ENCODE peak calls at places on chromosomes 1 and 21, in ten cellular contexts. O, J, L, W, A, X, Q, U, D and N are unnamed samples. For H3K4me1, the result is how much of the 10 kb centered on the place peaks cover.

GRCh38 chr21:34545079-34545884 is 33.3 kb upstream of the KCNE1 start:
- DNase-seq in O (peak), J (peak), L (peak), W (no peak), A (peak), X (no peak), Q (no peak), U (peak), D (no peak), N (no peak)

GRCh38 chr1:245566952-245567351 is 412.2 kb downstream of the KIF26B start:
- DNase-seq in O (no peak), J (no peak), L (no peak), W (no peak), A (peak), X (no peak), Q (no peak), U (no peak), D (no peak), N (no peak)

GRCh38 chr1:110615548-110616130 is 9.5 kb upstream of the KCNA2 start:
- DNase-seq in O (peak), J (peak), L (peak), W (peak), A (peak), X (no peak), Q (peak), U (peak), D (peak), N (peak)

GRCh38 chr1:171563675-171564074 is 58.4 kb upstream of the MYOCOS start:
- DNase-seq in O (no peak), J (no peak), L (no peak), W (no peak), A (peak), X (no peak), Q (no peak), U (no peak), D (no peak), N (no peak)

GRCh38 chr1:161226759-161227158 is 899 bp downstream of the TOMM40L start:
- DNase-seq in O (no peak), J (peak), L (no peak), W (no peak), A (no peak), X (no peak), Q (peak), U (no peak), D (no peak), N (no peak)

GRCh38 chr1:11606775-11607174 is 47.5 kb downstream of the FBXO2 start:
- DNase-seq in O (no peak), J (no peak), L (no peak), W (no peak), A (no peak), X (no peak), Q (no peak), U (no peak), D (no peak), N (no peak)

GRCh38 chr1:23168462-23169218 is at the start of gene LUZP1:
- DNase-seq in O (peak), J (peak), L (peak), W (peak), A (peak), X (peak), Q (peak), U (peak), D (peak), N (peak)

GRCh38 chr1:69511426-69512192 is 56.1 kb upstream of the LRRC7 start:
- DNase-seq in O (no peak), J (no peak), L (no peak), W (no peak), A (peak), X (no peak), Q (no peak), U (no peak), D (no peak), N (no peak)

GRCh38 chr1:172855841-172856382 is 194.8 kb downstream of the TNFSF18 start:
- DNase-seq in O (no peak), J (no peak), L (no peak), W (no peak), A (no peak), X (no peak), Q (peak), U (no peak), D (no peak), N (no peak)

GRCh38 chr1:86296305-86297205 is 99.6 kb downstream of the ODF2L start:
- DNase-seq in O (no peak), J (peak), L (no peak), W (no peak), A (no peak), X (no peak), Q (no peak), U (no peak), D (no peak), N (no peak)

GRCh38 chr1:224980181-224980580 is 50.7 kb downstream of the DNAH14 start:
- DNase-seq in O (no peak), J (no peak), L (no peak), W (no peak), A (no peak), X (no peak), Q (no peak), U (no peak), D (no peak), N (no peak)

GRCh38 chr1:147773215-147773715 is 12.9 kb upstream of the GJA5 start:
- DNase-seq in O (peak), J (peak), L (no peak), W (no peak), A (no peak), X (no peak), Q (no peak), U (no peak), D (no peak), N (no peak)

GRCh38 chr1:78003882-78004718 is 639 bp upstream of the DNAJB4 start:
- DNase-seq in O (peak), J (peak), L (peak), W (peak), A (peak), X (no peak), Q (peak), U (peak), D (no peak), N (no peak)

GRCh38 chr21:8998946-8999681 is 1522.3 kb upstream of the TPTE start:
- DNase-seq in O (no peak), J (peak), L (no peak), W (no peak), A (no peak), X (no peak), Q (no peak), U (no peak), D (no peak), N (no peak)

GRCh38 chr1:6184083-6184783 is 4.1 kb upstream of the CHD5 start:
- DNase-seq in O (no peak), J (no peak), L (no peak), W (no peak), A (no peak), X (no peak), Q (no peak), U (no peak), D (no peak), N (no peak)

GRCh38 chr1:91511386-91511785 is 10.7 kb downstream of the CDC7 start:
- DNase-seq in O (peak), J (peak), L (no peak), W (no peak), A (peak), X (no peak), Q (no peak), U (peak), D (no peak), N (no peak)

GRCh38 chr1:154616659-154617345 is 8.8 kb upstream of the ADAR start:
- DNase-seq in O (no peak), J (no peak), L (no peak), W (no peak), A (no peak), X (no peak), Q (no peak), U (no peak), D (no peak), N (no peak)

GRCh38 chr1:202162418-202163280 is 2.2 kb upstream of the PTPN7 start:
- DNase-seq in O (no peak), J (peak), L (no peak), W (no peak), A (no peak), X (no peak), Q (no peak), U (peak), D (no peak), N (no peak)

GRCh38 chr1:89994231-89994804 is 592 bp upstream of the ZNF326 start:
- DNase-seq in O (no peak), J (peak), L (no peak), W (no peak), A (no peak), X (peak), Q (no peak), U (no peak), D (peak), N (no peak)

GRCh38 chr1:208203127-208203847 is 40.9 kb downstream of the PLXNA2 start:
- DNase-seq in O (no peak), J (no peak), L (peak), W (no peak), A (peak), X (peak), Q (peak), U (no peak), D (no peak), N (peak)

GRCh38 chr1:184025242-184025675 is 12.3 kb downstream of the COLGALT2 start:
- DNase-seq in O (peak), J (no peak), L (no peak), W (peak), A (peak), X (no peak), Q (no peak), U (no peak), D (no peak), N (no peak)

GRCh38 chr21:31041295-31042079 is 3.2 kb upstream of the KRTAP19-8 start:
- DNase-seq in O (no peak), J (no peak), L (no peak), W (no peak), A (no peak), X (no peak), Q (no peak), U (no peak), D (no peak), N (no peak)

GRCh38 chr21:37758997-37759396 is 157.3 kb downstream of the KCNJ6 start:
- DNase-seq in O (peak), J (peak), L (peak), W (no peak), A (peak), X (peak), Q (no peak), U (peak), D (no peak), N (peak)

GRCh38 chr1:234369784-234370183 is 3.5 kb upstream of the COA6 start:
- DNase-seq in O (no peak), J (no peak), L (no peak), W (no peak), A (peak), X (no peak), Q (no peak), U (no peak), D (no peak), N (no peak)

GRCh38 chr1:230501845-230502244 is 75.7 kb upstream of the PGBD5 start:
- DNase-seq in O (no peak), J (no peak), L (peak), W (no peak), A (no peak), X (no peak), Q (no peak), U (no peak), D (no peak), N (no peak)

GRCh38 chr1:228280106-228280901 is 72.5 kb downstream of the OBSCN start:
- DNase-seq in O (no peak), J (no peak), L (peak), W (no peak), A (no peak), X (peak), Q (peak), U (no peak), D (no peak), N (no peak)

GRCh38 chr1:54800899-54801759 is at the start of gene TTC22:
- DNase-seq in O (peak), J (peak), L (peak), W (no peak), A (no peak), X (peak), Q (no peak), U (peak), D (peak), N (peak)

GRCh38 chr1:209354111-209354839 is 229.2 kb upstream of the CAMK1G start:
- DNase-seq in O (peak), J (peak), L (peak), W (peak), A (peak), X (no peak), Q (peak), U (peak), D (peak), N (peak)

GRCh38 chr21:31374430-31374829 is 30.4 kb upstream of the TIAM1 start:
- DNase-seq in O (no peak), J (no peak), L (no peak), W (no peak), A (no peak), X (no peak), Q (no peak), U (no peak), D (no peak), N (no peak)

DNA sequence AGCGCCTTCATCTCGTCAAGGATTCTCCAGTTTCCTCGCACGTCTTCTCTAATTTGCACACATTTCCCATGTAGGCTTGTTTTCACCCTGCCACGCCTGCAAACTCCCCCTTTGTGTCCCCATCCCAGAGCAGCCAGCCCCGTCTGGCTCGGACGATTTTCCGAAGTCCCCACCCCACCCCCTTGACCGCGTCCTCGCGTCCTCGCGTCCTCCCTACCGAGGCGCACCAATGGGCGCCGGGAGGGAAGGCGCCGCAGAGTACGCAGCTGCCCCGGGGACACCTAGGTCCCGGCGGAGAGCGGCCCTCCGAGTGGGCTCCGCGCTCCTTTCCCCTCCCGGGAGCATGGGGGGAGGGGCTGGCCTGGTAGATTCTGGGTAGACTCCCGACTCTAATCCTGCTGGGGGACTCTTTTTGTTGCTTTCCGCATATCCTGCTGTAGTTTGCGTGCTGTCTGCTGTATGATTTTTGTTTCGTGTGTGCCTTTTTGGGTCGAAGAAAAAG is 1.3 kb downstream of the CACHD1 start:
- DNase-seq in O (peak), J (no peak), L (peak), W (peak), A (peak), X (peak), Q (peak), U (no peak), D (peak), N (peak)
- H3K4me3 ChIP-seq in O (peak), J (no peak), L (peak), W (peak), A (peak), X (peak), Q (peak), U (no peak), D (peak), N (peak)

DNA sequence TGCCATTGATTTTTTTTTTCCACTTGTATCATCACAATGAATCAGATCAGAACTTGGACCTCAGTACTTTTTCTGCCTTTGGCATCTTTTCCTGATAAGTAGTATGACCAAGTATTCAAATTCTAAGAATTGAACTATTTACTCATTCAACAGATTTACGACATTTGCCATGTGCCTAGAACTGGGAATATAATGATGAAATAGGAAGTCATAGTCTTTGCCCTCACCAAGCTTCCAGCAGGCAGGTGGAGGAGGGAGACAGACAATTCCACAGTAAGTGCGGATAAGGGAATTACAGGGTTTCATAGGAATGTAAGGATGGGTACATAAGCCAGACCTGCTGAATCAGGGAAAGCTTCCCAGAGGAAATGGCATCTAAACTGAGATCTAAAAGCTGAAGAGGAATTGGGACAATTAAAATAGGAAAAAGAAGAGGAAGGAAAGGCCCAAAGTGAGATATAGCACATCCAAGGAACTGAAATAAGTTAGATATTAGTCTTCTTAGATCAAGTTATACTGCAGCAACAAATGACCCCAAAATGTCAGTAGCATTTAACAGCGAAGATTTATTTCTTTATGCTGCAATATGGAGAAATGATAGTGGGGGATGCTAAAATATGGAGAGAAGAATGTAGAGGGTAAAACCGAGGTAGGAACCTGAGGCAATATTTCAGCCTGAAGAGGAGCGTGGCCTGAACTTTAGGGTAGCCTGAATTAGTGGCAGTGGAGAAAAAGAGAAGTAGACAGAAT is 5.3 kb upstream of the DDX59 start:
- DNase-seq in O (no peak), J (no peak), L (no peak), W (no peak), A (no peak), X (no peak), Q (no peak), U (no peak), D (no peak), N (no peak)
- H3K27ac ChIP-seq in O (no peak), J (peak), L (no peak), W (no peak), A (no peak), X (no peak), Q (no peak), U (no peak), D (no peak), N (no peak)

DNA sequence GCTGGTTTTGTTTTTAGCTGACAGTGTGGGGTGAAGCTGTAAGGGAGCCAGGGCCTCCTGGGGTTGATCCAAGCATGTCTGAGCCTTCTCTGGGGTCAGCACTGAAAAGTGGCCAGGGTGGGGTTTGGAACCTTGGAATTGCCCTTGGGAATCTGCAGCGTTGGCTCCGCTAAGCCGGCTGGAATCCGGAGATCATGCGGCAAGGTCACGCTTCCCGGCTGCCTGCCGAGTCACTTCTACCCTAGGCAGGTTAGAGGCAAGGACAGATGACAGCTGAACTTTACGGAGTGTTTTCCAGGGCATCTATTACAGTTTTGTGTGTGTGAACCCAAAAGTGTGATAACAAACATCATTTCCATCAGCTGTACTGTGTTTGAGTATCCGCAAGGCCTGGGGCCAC is 17.1 kb downstream of the ABCG1 start:
- DNase-seq in O (no peak), J (no peak), L (no peak), W (no peak), A (no peak), X (no peak), Q (no peak), U (no peak), D (peak), N (no peak)
- H3K4me1 ChIP-seq in O (half or more), J (under half), L (half or more), W (under half), A (under half), X (under half), Q (under half), U (half or more), D (half or more), N (under half)

DNA sequence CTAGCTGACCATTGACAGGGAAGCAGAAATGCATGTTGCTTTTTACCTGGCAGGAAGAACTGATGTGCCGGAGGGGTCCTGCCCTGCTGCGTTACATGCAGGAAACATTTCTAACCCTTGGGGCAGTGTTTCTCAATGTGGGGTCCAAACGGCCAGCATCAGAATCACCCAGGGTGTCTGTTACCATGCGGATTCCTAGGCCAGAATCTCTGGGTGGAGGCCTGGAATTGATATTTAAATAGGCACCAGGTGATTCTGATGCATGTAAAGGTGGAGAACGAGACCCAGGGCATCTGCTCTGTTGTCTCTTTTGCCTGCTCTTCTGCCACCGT is 182.7 kb downstream of the PCP4 start:
- DNase-seq in O (peak), J (no peak), L (no peak), W (no peak), A (no peak), X (no peak), Q (no peak), U (no peak), D (no peak), N (no peak)
- H3K4me3 ChIP-seq in O (no peak), J (no peak), L (no peak), W (no peak), A (no peak), X (no peak), Q (no peak), U (no peak), D (no peak), N (no peak)

GRCh38 chr21:28311776-28312175 is 680.9 kb downstream of the LTN1 start:
- DNase-seq in O (no peak), J (no peak), L (no peak), W (no peak), A (no peak), X (no peak), Q (no peak), U (no peak), D (no peak), N (no peak)

GRCh38 chr21:28309596-28309995 is 683.1 kb downstream of the LTN1 start:
- DNase-seq in O (no peak), J (no peak), L (no peak), W (no peak), A (no peak), X (no peak), Q (no peak), U (no peak), D (no peak), N (no peak)

GRCh38 chr21:28308516-28308915 is 684.2 kb downstream of the LTN1 start:
- DNase-seq in O (no peak), J (no peak), L (no peak), W (no peak), A (no peak), X (no peak), Q (no peak), U (no peak), D (no peak), N (no peak)

DNA sequence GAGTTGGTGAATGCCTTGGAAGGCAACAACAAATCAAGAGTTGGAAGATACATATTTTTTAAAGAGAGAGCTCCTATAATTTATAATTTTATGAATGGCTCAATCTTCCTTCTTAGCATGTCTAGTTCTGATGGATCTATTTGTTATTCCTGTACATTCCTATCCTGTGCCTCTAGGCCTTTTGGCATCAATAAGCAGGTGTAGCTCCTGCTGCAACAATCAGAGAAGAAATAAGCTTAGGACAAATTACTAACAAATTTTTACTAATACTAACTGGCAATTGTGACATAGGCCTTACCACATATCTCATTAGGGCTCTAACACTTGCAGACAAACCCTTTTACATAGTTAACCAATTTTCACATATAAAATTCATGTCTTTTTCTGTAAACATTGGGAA is 682.0 kb downstream of the LTN1 start:
- DNase-seq in O (no peak), J (no peak), L (no peak), W (no peak), A (no peak), X (no peak), Q (no peak), U (no peak), D (no peak), N (no peak)
- H3K27ac ChIP-seq in O (no peak), J (no peak), L (no peak), W (no peak), A (no peak), X (no peak), Q (no peak), U (no peak), D (no peak), N (no peak)

GRCh38 chr1:151827853-151828252 is 3.7 kb downstream of the RORC start:
- DNase-seq in O (no peak), J (no peak), L (no peak), W (no peak), A (no peak), X (no peak), Q (no peak), U (no peak), D (no peak), N (no peak)
- H3K4me1 ChIP-seq in O (under half), J (under half), L (under half), W (under half), A (under half), X (under half), Q (under half), U (under half), D (under half), N (under half)